ENCODE peak calls at places on chromosomes 1 and 21, in ten cellular contexts. K, V, L, C, E, M, W, J, F and X are unnamed samples.

GRCh38 chr1:234724517-234725176 is 114.7 kb upstream of the IRF2BP2 start:
- DNase-seq in K (peak; percentile 78), V (peak; percentile 71), L (peak; percentile 69), C (no peak), E (peak; percentile 78), M (peak; percentile 83), W (no peak), J (peak; percentile 82), F (peak; percentile 75), X (no peak)

GRCh38 chr1:108000620-108001105 is 35.7 kb upstream of the VAV3 start:
- DNase-seq in K (peak; percentile 86), V (no peak), L (peak; percentile 29), C (peak; percentile 72), E (no peak), M (peak; percentile 79), W (peak; percentile 53), J (no peak), F (peak; percentile 55), X (peak; percentile 91)

GRCh38 chr21:36854391-36854790 is 112.1 kb downstream of the HLCS start:
- DNase-seq in K (no peak), V (peak; percentile 25), L (no peak), C (no peak), E (no peak), M (peak; percentile 41), W (peak; percentile 39), J (peak; percentile 22), F (no peak), X (peak; percentile 53)

GRCh38 chr1:19463204-19463803 is 22.0 kb downstream of the CAPZB start:
- DNase-seq in K (peak; percentile 92), V (peak; percentile 69), L (no peak), C (no peak), E (no peak), M (no peak), W (no peak), J (no peak), F (no peak), X (no peak)

GRCh38 chr1:162315673-162316072 is 61.0 kb downstream of the SPATA46 start:
- DNase-seq in K (no peak), V (no peak), L (no peak), C (no peak), E (no peak), M (no peak), W (no peak), J (no peak), F (no peak), X (no peak)

GRCh38 chr1:62286778-62287224 is 32.4 kb downstream of the KANK4 start:
- DNase-seq in K (no peak), V (peak; percentile 37), L (no peak), C (peak; percentile 55), E (no peak), M (no peak), W (peak; percentile 79), J (no peak), F (no peak), X (peak; percentile 47)

GRCh38 chr1:10945988-10946387 is 66.5 kb upstream of the TARDBP start:
- DNase-seq in K (no peak), V (no peak), L (no peak), C (no peak), E (no peak), M (no peak), W (no peak), J (no peak), F (no peak), X (no peak)

GRCh38 chr1:58250587-58250948 is 296.0 kb downstream of the OMA1 start:
- DNase-seq in K (no peak), V (no peak), L (no peak), C (no peak), E (no peak), M (no peak), W (no peak), J (no peak), F (no peak), X (no peak)

GRCh38 chr1:175493999-175494336 is 249.4 kb downstream of the TNR start:
- DNase-seq in K (no peak), V (no peak), L (no peak), C (no peak), E (no peak), M (no peak), W (no peak), J (no peak), F (no peak), X (no peak)

DNA sequence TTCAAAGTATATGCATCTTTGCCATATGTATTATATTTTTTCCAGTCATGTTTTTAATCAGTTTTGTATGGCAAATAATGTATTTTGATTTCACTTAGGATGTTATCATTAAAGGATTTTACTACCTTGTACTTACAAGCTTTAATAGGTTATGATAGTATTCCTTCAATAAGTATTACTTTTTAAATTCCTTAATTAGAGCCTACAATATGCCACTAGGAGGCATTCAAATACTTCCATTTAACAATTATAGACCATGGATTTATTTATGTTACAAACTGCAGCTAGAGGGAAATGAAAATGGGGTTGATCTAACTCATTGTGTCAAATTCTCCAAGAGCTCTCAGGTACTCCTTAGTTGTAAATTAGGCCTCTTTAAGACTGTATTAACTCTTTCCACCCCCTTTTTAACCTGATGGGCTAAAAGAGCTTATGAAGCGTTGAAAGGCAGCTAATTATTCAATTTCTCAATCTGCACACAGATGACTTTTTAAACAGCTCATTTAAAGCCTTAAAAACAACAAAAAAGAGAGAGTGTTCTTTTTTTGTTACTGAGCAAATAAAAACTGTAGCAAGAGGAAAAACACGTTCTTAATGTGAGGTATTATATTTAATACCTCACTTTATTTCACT is 156.2 kb downstream of the DENND1B start:
- DNase-seq in K (no peak), V (no peak), L (no peak), C (no peak), E (no peak), M (no peak), W (peak; percentile 15), J (no peak), F (no peak), X (peak; percentile 37)
- TF ChIP-seq CTCF in K (peak; percentile 31), V (peak; percentile 27), L (no peak), C (peak; percentile 38), E (peak; percentile 29), M (peak; percentile 37), W (no peak), J (peak; percentile 49), F (peak; percentile 62), X (peak; percentile 43)

DNA sequence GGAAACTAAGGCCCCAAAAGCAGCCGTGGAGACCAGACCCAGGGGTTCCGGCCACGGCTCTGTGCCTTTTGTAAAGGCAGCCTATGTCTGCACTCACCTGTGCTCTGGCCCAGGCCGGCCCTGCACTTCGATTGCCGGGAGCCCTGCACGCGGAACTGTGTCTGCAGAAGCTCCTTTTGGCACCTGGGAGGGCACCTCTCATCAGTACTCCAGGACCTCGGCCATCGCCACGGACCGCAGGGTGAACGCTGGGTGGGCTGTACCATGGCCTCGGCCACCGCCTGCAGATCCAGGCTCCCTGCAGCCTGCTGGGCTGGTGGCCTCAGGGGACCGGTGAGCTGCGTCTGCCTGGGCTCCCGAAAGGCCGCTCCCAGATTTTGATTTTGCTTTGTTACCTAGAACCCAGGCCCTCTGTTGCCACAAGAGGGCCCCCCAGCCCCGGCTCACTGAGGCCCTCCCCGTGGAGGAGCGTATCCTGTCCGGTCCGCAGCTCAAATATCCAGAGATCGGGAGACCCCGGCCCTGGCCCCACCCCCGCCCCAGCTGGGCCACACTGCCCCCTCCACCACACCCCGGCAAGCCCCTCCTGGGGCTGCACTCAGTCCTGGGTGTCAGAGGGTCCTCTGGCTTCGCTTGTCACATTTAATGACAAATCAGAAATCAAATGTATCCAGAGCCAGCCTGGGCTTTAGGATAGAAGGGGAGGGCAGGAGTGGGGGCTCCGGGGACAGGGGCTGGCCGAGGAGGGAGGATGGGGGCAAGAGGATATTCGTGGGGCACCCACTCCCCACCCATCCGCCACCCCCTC is 60.2 kb upstream of the PDE9A start:
- DNase-seq in K (peak; percentile 88), V (peak; percentile 85), L (peak; percentile 61), C (peak; percentile 51), E (peak; percentile 75), M (peak; percentile 79), W (peak; percentile 72), J (peak; percentile 80), F (peak; percentile 58), X (peak; percentile 72)
- TF ChIP-seq CTCF in K (peak; percentile 75), V (peak; percentile 86), L (peak; percentile 54), C (peak; percentile 85), E (peak; percentile 82), M (peak; percentile 78), W (peak; percentile 73), J (peak; percentile 69), F (peak; percentile 87), X (peak; percentile 93)

DNA sequence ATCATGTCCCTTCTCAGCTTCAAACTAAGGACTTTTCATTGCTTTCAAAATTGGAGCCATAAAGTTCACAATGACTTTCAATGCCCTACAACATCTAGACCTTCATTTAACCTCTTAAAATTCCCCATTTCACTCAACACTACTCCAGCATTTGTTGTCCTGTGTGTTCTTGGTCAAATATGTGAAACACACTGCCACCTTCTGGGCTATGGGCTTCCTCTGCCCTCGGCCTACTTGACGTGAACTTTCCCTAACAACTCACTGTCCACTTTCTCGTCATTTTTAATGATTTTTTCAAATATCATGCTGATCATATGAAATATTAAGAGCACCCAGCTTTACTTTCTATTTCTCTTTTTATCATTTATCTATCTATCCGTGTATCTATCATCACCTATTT is 2018.4 kb downstream of the NCAM2 start:
- DNase-seq in K (no peak), V (no peak), L (no peak), C (no peak), E (no peak), M (no peak), W (no peak), J (no peak), F (no peak), X (peak; percentile 33)
- TF ChIP-seq CTCF in K (no peak), V (no peak), L (no peak), C (no peak), E (no peak), M (no peak), W (no peak), J (no peak), F (no peak), X (peak; percentile 33)

GRCh38 chr1:215523128-215523861 is 43.8 kb upstream of the KCTD3 start:
- DNase-seq in K (no peak), V (no peak), L (no peak), C (no peak), E (no peak), M (no peak), W (no peak), J (no peak), F (no peak), X (no peak)

GRCh38 chr1:215521279-215521678 is 45.8 kb upstream of the KCTD3 start:
- DNase-seq in K (no peak), V (no peak), L (no peak), C (no peak), E (no peak), M (no peak), W (no peak), J (no peak), F (no peak), X (no peak)

GRCh38 chr1:215518594-215518993 is 48.5 kb upstream of the KCTD3 start:
- DNase-seq in K (no peak), V (no peak), L (no peak), C (no peak), E (no peak), M (no peak), W (no peak), J (no peak), F (no peak), X (no peak)

DNA sequence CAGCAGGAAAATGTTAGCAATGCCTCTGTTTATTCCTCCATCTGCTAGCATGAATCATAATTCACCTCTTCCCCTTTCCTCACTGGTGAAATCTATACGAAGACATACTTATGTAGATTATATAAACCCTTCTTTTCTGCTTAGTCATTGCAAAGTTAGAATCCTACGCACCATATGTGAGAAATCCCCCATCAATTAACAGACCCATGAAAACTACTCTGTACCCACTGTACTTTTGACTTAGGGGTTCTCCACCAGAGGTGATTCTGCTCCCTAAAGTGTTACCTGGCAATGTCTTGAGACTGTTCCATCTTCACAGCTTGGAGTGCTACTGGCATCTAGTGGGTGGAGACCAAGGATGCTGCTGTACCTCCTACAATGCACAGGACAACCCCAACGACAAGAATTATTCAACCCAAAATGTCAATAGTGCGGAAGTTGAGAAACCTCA is 49.6 kb upstream of the KCTD3 start:
- DNase-seq in K (no peak), V (no peak), L (no peak), C (peak; percentile 56), E (no peak), M (no peak), W (peak; percentile 40), J (no peak), F (no peak), X (peak; percentile 79)
- TF ChIP-seq CTCF in K (no peak), V (no peak), L (no peak), C (peak; percentile 79), E (no peak), M (no peak), W (peak; percentile 42), J (no peak), F (peak; percentile 31), X (peak; percentile 87)